ENCODE peak calls at places on chromosome 12, in six cellular contexts. O is HepG2, J is SK-N-SH, E is GM12878, I is H1, F is K562. D is an unnamed sample.

GRCh38 chr12:48542300-48542928 is 17.0 kb downstream of the OR8S1 start:
- DNase-seq in O (peak), J (no peak), E (no peak), I (peak), F (peak), D (peak)

GRCh38 chr12:96427269-96427729 is 27.1 kb upstream of the CDK17 start:
- DNase-seq in O (peak), J (peak), E (no peak), I (no peak), F (no peak), D (no peak)

GRCh38 chr12:51683763-51684357 is 92.8 kb downstream of the SCN8A start:
- DNase-seq in O (no peak), J (no peak), E (no peak), I (no peak), F (no peak), D (no peak)

GRCh38 chr12:65275627-65276026 is 2.9 kb upstream of the MSRB3 start:
- DNase-seq in O (no peak), J (no peak), E (no peak), I (no peak), F (no peak), D (no peak)

GRCh38 chr12:129025055-129025454 is 171.8 kb downstream of the GLT1D1 start:
- DNase-seq in O (no peak), J (no peak), E (no peak), I (no peak), F (no peak), D (no peak)

GRCh38 chr12:10113920-10114319 is 15.1 kb upstream of the CLEC1A start:
- DNase-seq in O (no peak), J (no peak), E (no peak), I (no peak), F (no peak), D (no peak)

GRCh38 chr12:24913130-24913529 is 35.8 kb downstream of the BCAT1 start:
- DNase-seq in O (no peak), J (peak), E (no peak), I (no peak), F (no peak), D (no peak)

GRCh38 chr12:119153477-119154434 is 25.0 kb upstream of the HSPB8 start:
- DNase-seq in O (no peak), J (no peak), E (no peak), I (peak), F (peak), D (peak)

GRCh38 chr12:107580750-107581529 is 104.7 kb upstream of the PWP1 start:
- DNase-seq in O (no peak), J (peak), E (no peak), I (peak), F (peak), D (no peak)

GRCh38 chr12:109744991-109745942 is 31.6 kb downstream of the FAM222A start:
- DNase-seq in O (no peak), J (peak), E (no peak), I (no peak), F (no peak), D (no peak)

GRCh38 chr12:21296751-21297406 is 37.8 kb downstream of the SLCO1A2 start:
- DNase-seq in O (no peak), J (peak), E (no peak), I (no peak), F (peak), D (no peak)

GRCh38 chr12:664779-665092 is 1.5 kb upstream of the NINJ2 start:
- DNase-seq in O (no peak), J (no peak), E (no peak), I (no peak), F (no peak), D (no peak)

GRCh38 chr12:42690264-42690663 is 100.7 kb upstream of the PRICKLE1 start:
- DNase-seq in O (no peak), J (no peak), E (no peak), I (no peak), F (no peak), D (no peak)

GRCh38 chr12:42684171-42685071 is 94.9 kb upstream of the PRICKLE1 start:
- DNase-seq in O (no peak), J (no peak), E (no peak), I (no peak), F (no peak), D (no peak)

GRCh38 chr12:42691991-42692557 is 102.5 kb upstream of the PRICKLE1 start:
- DNase-seq in O (peak), J (no peak), E (no peak), I (no peak), F (no peak), D (no peak)

GRCh38 chr12:42689699-42690098 is 100.2 kb upstream of the PRICKLE1 start:
- DNase-seq in O (no peak), J (no peak), E (no peak), I (no peak), F (no peak), D (no peak)

GRCh38 chr12:42686514-42687172 is 97.1 kb upstream of the PRICKLE1 start:
- DNase-seq in O (no peak), J (no peak), E (no peak), I (no peak), F (no peak), D (no peak)
- TF ChIP-seq GABPA in O (no peak), J (no peak), E (no peak), I (no peak), F (no peak), D (no peak)

GRCh38 chr12:69117566-69118266 is 121.7 kb upstream of the CPSF6 start:
- DNase-seq in O (no peak), J (no peak), E (no peak), I (no peak), F (no peak), D (no peak)

GRCh38 chr12:69112616-69113015 is 126.8 kb upstream of the CPSF6 start:
- DNase-seq in O (no peak), J (no peak), E (no peak), I (no peak), F (no peak), D (no peak)

GRCh38 chr12:69115955-69116354 is 123.4 kb upstream of the CPSF6 start:
- DNase-seq in O (no peak), J (no peak), E (no peak), I (no peak), F (no peak), D (no peak)

GRCh38 chr12:69119770-69120169 is 119.6 kb upstream of the CPSF6 start:
- DNase-seq in O (no peak), J (no peak), E (no peak), I (no peak), F (no peak), D (no peak)

GRCh38 chr12:69115099-69115498 is 124.3 kb upstream of the CPSF6 start:
- DNase-seq in O (no peak), J (no peak), E (no peak), I (no peak), F (no peak), D (peak)
- H3K4me3 ChIP-seq in O (no peak), J (no peak), E (no peak), I (no peak), F (no peak), D (no peak)

GRCh38 chr12:3202734-3203446 is 125.7 kb downstream of the TSPAN9 start:
- DNase-seq in O (peak), J (peak), E (no peak), I (peak), F (peak), D (peak)
- TF ChIP-seq GABPA in O (no peak), J (no peak), E (no peak), I (no peak), F (no peak), D (no peak)

DNA sequence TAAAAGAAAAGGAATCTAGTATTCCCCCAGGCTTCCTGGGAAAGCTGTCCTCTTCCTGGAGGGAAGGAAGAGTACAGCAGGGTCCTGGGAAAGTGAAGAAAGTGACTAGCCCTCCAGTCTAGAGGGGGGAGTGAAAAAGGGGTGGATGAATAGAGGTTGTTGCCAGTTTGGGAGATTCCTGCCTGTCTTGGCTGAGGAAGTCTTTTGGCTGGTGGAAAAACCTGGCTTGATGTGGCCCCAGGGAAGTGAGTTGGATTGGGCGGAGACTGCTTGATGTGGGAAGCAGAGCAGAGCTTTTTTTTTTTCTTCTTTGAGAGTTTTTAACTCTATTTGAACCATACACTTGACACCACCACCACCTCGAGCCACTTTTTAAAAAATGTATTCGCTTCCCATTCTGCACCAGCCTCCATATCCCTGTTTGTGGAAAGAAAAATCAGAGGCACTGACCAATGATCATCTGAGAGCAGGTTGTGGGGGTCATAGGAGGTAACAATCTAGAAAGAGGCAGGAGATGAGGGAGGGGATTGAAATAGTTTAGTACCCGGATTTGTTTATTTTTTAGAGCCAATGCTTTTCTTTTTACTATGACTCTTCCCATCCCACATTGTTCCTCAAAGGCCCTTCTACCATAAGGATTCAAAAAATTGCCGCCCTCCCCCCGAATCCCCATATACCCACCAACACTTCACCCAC is 718 bp upstream of the DTX3 start:
- DNase-seq in O (no peak), J (no peak), E (no peak), I (peak), F (no peak), D (no peak)
- H3K4me3 ChIP-seq in O (peak), J (peak), E (peak), I (peak), F (no peak), D (no peak)

DNA sequence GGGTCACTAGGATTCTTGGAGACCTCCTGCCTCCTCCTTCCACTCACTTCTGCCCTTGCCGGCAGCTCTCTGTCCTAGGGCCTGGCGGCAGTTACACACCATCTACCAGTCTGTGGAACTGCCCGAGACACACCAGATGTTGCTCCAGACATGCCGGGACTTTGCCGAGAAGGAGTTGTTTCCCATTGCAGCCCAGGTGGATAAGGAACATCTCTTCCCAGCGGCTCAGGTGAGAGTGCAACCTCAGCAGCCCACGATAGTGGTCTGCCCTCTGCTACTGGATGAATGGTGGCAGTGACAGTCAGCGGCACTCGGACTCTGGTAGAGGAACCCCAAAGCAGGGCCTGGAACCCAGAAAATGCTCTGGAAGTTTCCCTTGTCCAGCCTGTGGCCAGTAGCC is 1.3 kb downstream of the ACADS start:
- DNase-seq in O (no peak), J (no peak), E (no peak), I (no peak), F (no peak), D (no peak)
- TF ChIP-seq GABPA in O (no peak), J (no peak), E (no peak), I (no peak), F (no peak), D (no peak)

GRCh38 chr12:105329926-105330282 is 587 bp upstream of the C12orf75 start:
- DNase-seq in O (no peak), J (no peak), E (no peak), I (no peak), F (no peak), D (no peak)

GRCh38 chr12:105330283-105330937 is at the start of gene C12orf75:
- DNase-seq in O (peak), J (peak), E (peak), I (peak), F (peak), D (peak)

GRCh38 chr12:105332925-105333324 is 2.4 kb downstream of the C12orf75 start:
- DNase-seq in O (no peak), J (no peak), E (no peak), I (no peak), F (no peak), D (no peak)

GRCh38 chr12:105330938-105331804 is 680 bp downstream of the C12orf75 start:
- DNase-seq in O (no peak), J (no peak), E (no peak), I (no peak), F (peak), D (no peak)

GRCh38 chr12:105331805-105332251 is 1.3 kb downstream of the C12orf75 start:
- DNase-seq in O (peak), J (peak), E (no peak), I (no peak), F (no peak), D (no peak)
- H3K4me3 ChIP-seq in O (peak), J (peak), E (peak), I (no peak), F (no peak), D (no peak)

GRCh38 chr12:8886515-8887284 is 27.6 kb upstream of the PHC1 start:
- DNase-seq in O (no peak), J (no peak), E (no peak), I (no peak), F (no peak), D (no peak)
- TF ChIP-seq GABPA in O (no peak), J (no peak), E (no peak), I (no peak), F (peak), D (no peak)

GRCh38 chr12:66742508-66743367 is 63.9 kb upstream of the GRIP1 start:
- DNase-seq in O (no peak), J (no peak), E (no peak), I (no peak), F (no peak), D (no peak)

GRCh38 chr12:66740257-66740656 is 61.4 kb upstream of the GRIP1 start:
- DNase-seq in O (no peak), J (no peak), E (no peak), I (no peak), F (no peak), D (no peak)

GRCh38 chr12:66744956-66745383 is 66.1 kb upstream of the GRIP1 start:
- DNase-seq in O (no peak), J (no peak), E (no peak), I (no peak), F (no peak), D (no peak)

GRCh38 chr12:66739266-66739665 is 60.4 kb upstream of the GRIP1 start:
- DNase-seq in O (no peak), J (no peak), E (no peak), I (no peak), F (no peak), D (no peak)

DNA sequence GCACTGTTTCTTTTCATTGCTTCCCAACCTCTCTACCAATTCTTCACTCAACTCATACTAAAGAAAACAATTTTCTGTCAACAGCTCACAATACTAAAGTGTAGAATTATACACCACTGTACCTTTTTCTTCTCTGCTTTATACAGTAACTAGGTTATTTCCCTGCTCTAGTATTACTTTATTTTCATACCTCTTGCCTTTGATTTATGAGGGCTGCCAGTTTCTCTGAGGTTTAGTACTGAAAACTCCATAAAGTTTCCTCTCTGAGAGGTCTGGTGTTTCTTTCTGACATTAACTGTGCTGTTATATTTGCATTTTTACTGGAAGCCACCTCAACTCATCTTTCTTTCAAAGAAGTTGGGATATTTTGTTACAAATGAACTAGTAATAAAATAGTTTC is 63.0 kb upstream of the GRIP1 start:
- DNase-seq in O (no peak), J (no peak), E (no peak), I (no peak), F (no peak), D (no peak)
- H3K4me3 ChIP-seq in O (no peak), J (no peak), E (no peak), I (no peak), F (no peak), D (no peak)

GRCh38 chr12:89166525-89166934 is 185.8 kb downstream of the DUSP6 start:
- DNase-seq in O (no peak), J (no peak), E (peak), I (no peak), F (no peak), D (no peak)

GRCh38 chr12:89161553-89161952 is 190.7 kb downstream of the DUSP6 start:
- DNase-seq in O (no peak), J (no peak), E (no peak), I (no peak), F (no peak), D (peak)

GRCh38 chr12:89160716-89161123 is 191.6 kb downstream of the DUSP6 start:
- DNase-seq in O (no peak), J (peak), E (no peak), I (no peak), F (no peak), D (peak)

GRCh38 chr12:89163918-89164317 is 188.4 kb downstream of the DUSP6 start:
- DNase-seq in O (no peak), J (no peak), E (no peak), I (no peak), F (no peak), D (peak)

GRCh38 chr12:89162704-89163261 is 189.5 kb downstream of the DUSP6 start:
- DNase-seq in O (no peak), J (no peak), E (peak), I (no peak), F (no peak), D (peak)
- TF ChIP-seq GABPA in O (no peak), J (no peak), E (no peak), I (no peak), F (peak), D (peak)

DNA sequence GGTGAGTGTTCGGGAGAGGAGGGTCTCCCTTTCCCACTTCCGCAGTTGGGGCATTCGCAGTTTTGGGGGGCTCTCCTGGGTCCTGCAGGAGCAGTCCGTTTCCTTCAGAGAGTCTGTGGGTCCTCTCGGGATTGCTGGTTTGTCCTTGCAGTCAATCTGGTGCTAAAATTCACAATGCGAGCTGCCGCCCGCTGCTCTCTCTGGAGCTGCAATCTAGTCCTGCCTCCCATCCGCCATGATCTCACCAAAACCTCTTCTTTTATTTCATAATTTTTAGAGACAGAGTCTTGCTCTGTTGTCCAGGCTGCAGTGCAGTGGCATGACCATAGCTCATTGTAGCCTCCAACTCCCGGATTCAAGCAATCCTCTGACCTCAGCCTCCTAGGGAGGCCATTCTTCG is 22.5 kb downstream of the RNFT2 start:
- DNase-seq in O (no peak), J (no peak), E (no peak), I (no peak), F (no peak), D (no peak)
- H3K4me3 ChIP-seq in O (no peak), J (no peak), E (no peak), I (no peak), F (peak), D (no peak)